ENCODE peak calls at places on chromosomes 11 and 22, in five cellular contexts. One of them, this sample, is unnamed. For H3K9me3, the result is how much of the 10 kb centered on the place peaks cover.

GRCh38 chr11:10597877-10598341 is 29.4 kb upstream of the LYVE1 start:
- DNase-seq in naive thymus-derived CD4-positive, alpha-beta T cell: no peak
- DNase-seq in left ventricle myocardium inferior: no peak
- DNase-seq in neural progenitor cell: no peak
- DNase-seq in iPS DF 6.9: no peak
- DNase-seq in this sample: no peak

GRCh38 chr11:69088676-69089146 is 40.0 kb downstream of the TPCN2 start:
- DNase-seq in naive thymus-derived CD4-positive, alpha-beta T cell: peak
- DNase-seq in left ventricle myocardium inferior: peak
- DNase-seq in neural progenitor cell: peak
- DNase-seq in iPS DF 6.9: peak
- DNase-seq in this sample: no peak

GRCh38 chr11:126103150-126103549 is 40.5 kb upstream of the CDON start:
- DNase-seq in naive thymus-derived CD4-positive, alpha-beta T cell: no peak
- DNase-seq in left ventricle myocardium inferior: no peak
- DNase-seq in neural progenitor cell: no peak
- DNase-seq in iPS DF 6.9: no peak
- DNase-seq in this sample: no peak

GRCh38 chr11:8501838-8502237 is 92.2 kb downstream of the STK33 start:
- DNase-seq in naive thymus-derived CD4-positive, alpha-beta T cell: no peak
- DNase-seq in left ventricle myocardium inferior: no peak
- DNase-seq in neural progenitor cell: no peak
- DNase-seq in iPS DF 6.9: no peak
- DNase-seq in this sample: no peak

GRCh38 chr11:61749607-61750217 is 2.7 kb upstream of the MYRF start:
- DNase-seq in naive thymus-derived CD4-positive, alpha-beta T cell: no peak
- DNase-seq in left ventricle myocardium inferior: no peak
- DNase-seq in neural progenitor cell: peak
- DNase-seq in iPS DF 6.9: no peak
- DNase-seq in this sample: no peak

GRCh38 chr11:115523727-115524399 is 19.6 kb upstream of the CADM1 start:
- DNase-seq in naive thymus-derived CD4-positive, alpha-beta T cell: no peak
- DNase-seq in left ventricle myocardium inferior: no peak
- DNase-seq in neural progenitor cell: no peak
- DNase-seq in iPS DF 6.9: no peak
- DNase-seq in this sample: no peak

GRCh38 chr11:27718853-27719574 is 18.8 kb upstream of the BDNF start:
- DNase-seq in naive thymus-derived CD4-positive, alpha-beta T cell: no peak
- DNase-seq in left ventricle myocardium inferior: peak
- DNase-seq in neural progenitor cell: peak
- DNase-seq in iPS DF 6.9: no peak
- DNase-seq in this sample: no peak

GRCh38 chr11:127675602-127676001 is 675.0 kb upstream of the KIRREL3 start:
- DNase-seq in naive thymus-derived CD4-positive, alpha-beta T cell: no peak
- DNase-seq in left ventricle myocardium inferior: no peak
- DNase-seq in neural progenitor cell: no peak
- DNase-seq in iPS DF 6.9: no peak
- DNase-seq in this sample: no peak

GRCh38 chr11:16775604-16776283 is 37.3 kb downstream of the C11orf58 start:
- DNase-seq in naive thymus-derived CD4-positive, alpha-beta T cell: no peak
- DNase-seq in left ventricle myocardium inferior: no peak
- DNase-seq in neural progenitor cell: no peak
- DNase-seq in iPS DF 6.9: no peak
- DNase-seq in this sample: no peak

GRCh38 chr11:1262172-1263006 is 39.5 kb downstream of the MUC5B start:
- DNase-seq in naive thymus-derived CD4-positive, alpha-beta T cell: peak
- DNase-seq in left ventricle myocardium inferior: peak
- DNase-seq in neural progenitor cell: peak
- DNase-seq in iPS DF 6.9: peak
- DNase-seq in this sample: peak

GRCh38 chr11:21514298-21514697 is 678.6 kb upstream of the ANO5 start:
- DNase-seq in naive thymus-derived CD4-positive, alpha-beta T cell: no peak
- DNase-seq in left ventricle myocardium inferior: no peak
- DNase-seq in neural progenitor cell: peak
- DNase-seq in iPS DF 6.9: no peak
- DNase-seq in this sample: no peak

GRCh38 chr11:21511835-21512440 is 680.9 kb upstream of the ANO5 start:
- DNase-seq in naive thymus-derived CD4-positive, alpha-beta T cell: no peak
- DNase-seq in left ventricle myocardium inferior: peak
- DNase-seq in neural progenitor cell: peak
- DNase-seq in iPS DF 6.9: peak
- DNase-seq in this sample: no peak
- H3K9me3 ChIP-seq in naive thymus-derived CD4-positive, alpha-beta T cell: under half
- H3K9me3 ChIP-seq in left ventricle myocardium inferior: under half
- H3K9me3 ChIP-seq in neural progenitor cell: under half
- H3K9me3 ChIP-seq in iPS DF 6.9: under half
- H3K9me3 ChIP-seq in this sample: under half

GRCh38 chr22:49087716-49088660 is 739.7 kb downstream of the BRD1 start:
- DNase-seq in naive thymus-derived CD4-positive, alpha-beta T cell: no peak
- DNase-seq in left ventricle myocardium inferior: no peak
- DNase-seq in neural progenitor cell: no peak
- DNase-seq in iPS DF 6.9: no peak
- DNase-seq in this sample: no peak
- H3K9me3 ChIP-seq in naive thymus-derived CD4-positive, alpha-beta T cell: under half
- H3K9me3 ChIP-seq in left ventricle myocardium inferior: under half
- H3K9me3 ChIP-seq in neural progenitor cell: under half
- H3K9me3 ChIP-seq in iPS DF 6.9: under half
- H3K9me3 ChIP-seq in this sample: under half

GRCh38 chr11:58807358-58807757 is 37.1 kb downstream of the GLYATL2 start:
- DNase-seq in naive thymus-derived CD4-positive, alpha-beta T cell: no peak
- DNase-seq in left ventricle myocardium inferior: no peak
- DNase-seq in neural progenitor cell: no peak
- DNase-seq in iPS DF 6.9: no peak
- DNase-seq in this sample: no peak

GRCh38 chr11:58813693-58814092 is 30.8 kb downstream of the GLYATL2 start:
- DNase-seq in naive thymus-derived CD4-positive, alpha-beta T cell: no peak
- DNase-seq in left ventricle myocardium inferior: no peak
- DNase-seq in neural progenitor cell: peak
- DNase-seq in iPS DF 6.9: no peak
- DNase-seq in this sample: no peak

DNA sequence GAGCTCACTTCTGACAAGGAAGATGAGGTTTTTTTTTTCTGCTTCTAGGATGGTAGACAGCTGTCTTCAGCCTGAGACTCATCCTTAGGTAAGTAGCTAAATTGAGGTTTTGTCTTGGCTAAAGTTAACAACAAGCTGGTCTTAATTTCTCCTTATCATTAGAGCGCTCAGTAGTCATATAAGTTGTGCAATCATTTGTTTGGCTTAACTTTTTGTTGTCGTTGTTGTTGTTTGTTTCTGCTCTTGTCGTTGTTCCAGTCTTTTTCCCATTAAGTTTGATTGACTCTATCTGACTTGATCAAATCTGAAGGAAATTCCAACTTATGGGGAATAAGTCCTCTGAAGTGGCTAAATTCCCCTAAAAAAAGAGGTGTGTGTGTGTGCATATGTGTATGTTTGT is 33.0 kb downstream of the GLYATL2 start:
- DNase-seq in naive thymus-derived CD4-positive, alpha-beta T cell: no peak
- DNase-seq in left ventricle myocardium inferior: no peak
- DNase-seq in neural progenitor cell: no peak
- DNase-seq in iPS DF 6.9: no peak
- DNase-seq in this sample: no peak
- H3K9me3 ChIP-seq in naive thymus-derived CD4-positive, alpha-beta T cell: under half
- H3K9me3 ChIP-seq in left ventricle myocardium inferior: under half
- H3K9me3 ChIP-seq in neural progenitor cell: under half
- H3K9me3 ChIP-seq in iPS DF 6.9: under half
- H3K9me3 ChIP-seq in this sample: under half

DNA sequence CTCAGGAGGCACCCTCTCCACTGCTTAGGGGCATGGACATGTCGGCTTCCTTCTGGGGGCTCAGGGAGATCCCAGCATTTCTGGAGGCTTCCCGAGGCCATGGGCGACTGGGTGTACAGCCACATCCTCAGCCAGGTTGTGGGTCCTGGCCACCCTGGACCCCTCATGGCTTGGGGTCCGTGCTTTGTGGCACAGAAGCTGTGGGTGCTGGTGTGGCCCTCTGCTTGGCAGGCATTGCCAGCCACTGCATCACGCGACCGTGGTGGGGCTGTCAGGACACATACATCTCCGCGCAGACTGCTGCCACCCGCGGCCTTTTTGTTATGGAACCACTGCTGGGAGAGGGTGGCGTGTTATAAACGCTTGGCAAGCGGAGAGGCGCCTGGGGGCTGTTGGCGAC is 1174.9 kb downstream of the BRD1 start:
- DNase-seq in naive thymus-derived CD4-positive, alpha-beta T cell: no peak
- DNase-seq in left ventricle myocardium inferior: no peak
- DNase-seq in neural progenitor cell: no peak
- DNase-seq in iPS DF 6.9: no peak
- DNase-seq in this sample: no peak
- H3K9me3 ChIP-seq in naive thymus-derived CD4-positive, alpha-beta T cell: under half
- H3K9me3 ChIP-seq in left ventricle myocardium inferior: under half
- H3K9me3 ChIP-seq in neural progenitor cell: under half
- H3K9me3 ChIP-seq in iPS DF 6.9: under half
- H3K9me3 ChIP-seq in this sample: under half

GRCh38 chr11:117524784-117525183 is 197.1 kb downstream of the CEP164 start:
- DNase-seq in naive thymus-derived CD4-positive, alpha-beta T cell: no peak
- DNase-seq in left ventricle myocardium inferior: no peak
- DNase-seq in neural progenitor cell: no peak
- DNase-seq in iPS DF 6.9: no peak
- DNase-seq in this sample: no peak

GRCh38 chr11:117520966-117521365 is 193.3 kb downstream of the CEP164 start:
- DNase-seq in naive thymus-derived CD4-positive, alpha-beta T cell: no peak
- DNase-seq in left ventricle myocardium inferior: no peak
- DNase-seq in neural progenitor cell: no peak
- DNase-seq in iPS DF 6.9: no peak
- DNase-seq in this sample: no peak

GRCh38 chr11:117525866-117526265 is 198.2 kb downstream of the CEP164 start:
- DNase-seq in naive thymus-derived CD4-positive, alpha-beta T cell: no peak
- DNase-seq in left ventricle myocardium inferior: no peak
- DNase-seq in neural progenitor cell: no peak
- DNase-seq in iPS DF 6.9: no peak
- DNase-seq in this sample: no peak

GRCh38 chr11:117521974-117522373 is 194.3 kb downstream of the CEP164 start:
- DNase-seq in naive thymus-derived CD4-positive, alpha-beta T cell: no peak
- DNase-seq in left ventricle myocardium inferior: no peak
- DNase-seq in neural progenitor cell: no peak
- DNase-seq in iPS DF 6.9: no peak
- DNase-seq in this sample: no peak

GRCh38 chr11:117523680-117524079 is 196.0 kb downstream of the CEP164 start:
- DNase-seq in naive thymus-derived CD4-positive, alpha-beta T cell: no peak
- DNase-seq in left ventricle myocardium inferior: no peak
- DNase-seq in neural progenitor cell: no peak
- DNase-seq in iPS DF 6.9: no peak
- DNase-seq in this sample: no peak
- H3K9me3 ChIP-seq in naive thymus-derived CD4-positive, alpha-beta T cell: under half
- H3K9me3 ChIP-seq in left ventricle myocardium inferior: under half
- H3K9me3 ChIP-seq in neural progenitor cell: under half
- H3K9me3 ChIP-seq in iPS DF 6.9: under half
- H3K9me3 ChIP-seq in this sample: under half